ENCODE peak calls at places on chromosomes 7 and 10, in ten cellular contexts. One of them, this sample, is unnamed.

GRCh38 chr10:49282306-49282705 is 16.7 kb upstream of the C10orf71 start:
- DNase-seq in astrocyte: no peak
- DNase-seq in CD4-positive, alpha-beta T cell: no peak
- DNase-seq in Panc1: no peak
- DNase-seq in body of pancreas: no peak
- DNase-seq in RWPE1: no peak
- DNase-seq in tibial nerve: no peak
- DNase-seq in neural progenitor cell: no peak
- DNase-seq in ovary: no peak
- DNase-seq in caudate nucleus: no peak
- DNase-seq in this sample: no peak

GRCh38 chr10:58576736-58577366 is 64.2 kb downstream of the BICC1 start:
- DNase-seq in astrocyte: no peak
- DNase-seq in RWPE1: no peak
- DNase-seq in tibial nerve: no peak
- DNase-seq in ovary: no peak
- DNase-seq in CD4-positive, alpha-beta T cell: no peak
- DNase-seq in neural progenitor cell: no peak
- DNase-seq in Panc1: no peak
- DNase-seq in caudate nucleus: no peak
- DNase-seq in body of pancreas: no peak
- DNase-seq in this sample: no peak

GRCh38 chr7:116616555-116617059 is 55.4 kb upstream of the MET start:
- DNase-seq in ovary: no peak
- DNase-seq in Panc1: no peak
- DNase-seq in RWPE1: no peak
- DNase-seq in tibial nerve: no peak
- DNase-seq in caudate nucleus: no peak
- DNase-seq in neural progenitor cell: no peak
- DNase-seq in astrocyte: peak; percentile 67
- DNase-seq in body of pancreas: no peak
- DNase-seq in CD4-positive, alpha-beta T cell: no peak
- DNase-seq in this sample: no peak

GRCh38 chr10:80660266-80660665 is 122.6 kb downstream of the SH2D4B start:
- DNase-seq in Panc1: no peak
- DNase-seq in CD4-positive, alpha-beta T cell: no peak
- DNase-seq in RWPE1: no peak
- DNase-seq in caudate nucleus: no peak
- DNase-seq in tibial nerve: no peak
- DNase-seq in astrocyte: no peak
- DNase-seq in neural progenitor cell: no peak
- DNase-seq in ovary: no peak
- DNase-seq in body of pancreas: no peak
- DNase-seq in this sample: no peak

GRCh38 chr10:12418000-12418399 is 68.7 kb downstream of the CAMK1D start:
- DNase-seq in body of pancreas: no peak
- DNase-seq in caudate nucleus: no peak
- DNase-seq in ovary: no peak
- DNase-seq in astrocyte: peak; percentile 68
- DNase-seq in tibial nerve: peak; percentile 81
- DNase-seq in neural progenitor cell: no peak
- DNase-seq in RWPE1: no peak
- DNase-seq in Panc1: no peak
- DNase-seq in CD4-positive, alpha-beta T cell: no peak
- DNase-seq in this sample: peak; percentile 63

GRCh38 chr7:3673524-3673923 is 372.5 kb downstream of the SDK1 start:
- DNase-seq in caudate nucleus: no peak
- DNase-seq in RWPE1: peak; percentile 15
- DNase-seq in body of pancreas: peak; percentile 77
- DNase-seq in Panc1: no peak
- DNase-seq in tibial nerve: no peak
- DNase-seq in astrocyte: no peak
- DNase-seq in neural progenitor cell: peak; percentile 72
- DNase-seq in CD4-positive, alpha-beta T cell: peak; percentile 33
- DNase-seq in ovary: no peak
- DNase-seq in this sample: no peak

GRCh38 chr7:4769753-4770152 is 5.7 kb upstream of the AP5Z1 start:
- DNase-seq in astrocyte: peak; percentile 29
- DNase-seq in RWPE1: no peak
- DNase-seq in neural progenitor cell: no peak
- DNase-seq in CD4-positive, alpha-beta T cell: no peak
- DNase-seq in body of pancreas: no peak
- DNase-seq in caudate nucleus: no peak
- DNase-seq in tibial nerve: no peak
- DNase-seq in ovary: no peak
- DNase-seq in Panc1: no peak
- DNase-seq in this sample: peak; percentile 6

GRCh38 chr10:102645388-102645740 is 1.1 kb downstream of the TRIM8 start:
- DNase-seq in Panc1: peak; percentile 43
- DNase-seq in caudate nucleus: peak; percentile 78
- DNase-seq in ovary: peak; percentile 71
- DNase-seq in tibial nerve: peak; percentile 74
- DNase-seq in CD4-positive, alpha-beta T cell: peak; percentile 47
- DNase-seq in body of pancreas: peak; percentile 91
- DNase-seq in astrocyte: peak; percentile 58
- DNase-seq in RWPE1: no peak
- DNase-seq in neural progenitor cell: no peak
- DNase-seq in this sample: peak; percentile 88

GRCh38 chr10:50988792-50989191 is 85.5 kb upstream of the PRKG1 start:
- DNase-seq in CD4-positive, alpha-beta T cell: no peak
- DNase-seq in ovary: no peak
- DNase-seq in caudate nucleus: no peak
- DNase-seq in body of pancreas: no peak
- DNase-seq in Panc1: no peak
- DNase-seq in neural progenitor cell: no peak
- DNase-seq in RWPE1: no peak
- DNase-seq in astrocyte: no peak
- DNase-seq in tibial nerve: no peak
- DNase-seq in this sample: no peak

GRCh38 chr7:140045697-140046096 is 17.1 kb downstream of the PARP12 start:
- DNase-seq in tibial nerve: no peak
- DNase-seq in body of pancreas: no peak
- DNase-seq in ovary: no peak
- DNase-seq in CD4-positive, alpha-beta T cell: no peak
- DNase-seq in astrocyte: no peak
- DNase-seq in RWPE1: no peak
- DNase-seq in caudate nucleus: no peak
- DNase-seq in neural progenitor cell: no peak
- DNase-seq in Panc1: no peak
- DNase-seq in this sample: no peak

GRCh38 chr7:46383605-46384004 is 462.5 kb upstream of the IGFBP3 start:
- DNase-seq in tibial nerve: no peak
- DNase-seq in ovary: no peak
- DNase-seq in RWPE1: peak; percentile 57
- DNase-seq in caudate nucleus: no peak
- DNase-seq in CD4-positive, alpha-beta T cell: no peak
- DNase-seq in neural progenitor cell: no peak
- DNase-seq in Panc1: no peak
- DNase-seq in astrocyte: peak; percentile 71
- DNase-seq in body of pancreas: no peak
- DNase-seq in this sample: no peak

GRCh38 chr10:98134117-98134430 is 383 bp upstream of the R3HCC1L start:
- DNase-seq in tibial nerve: peak; percentile 6
- DNase-seq in caudate nucleus: no peak
- DNase-seq in neural progenitor cell: no peak
- DNase-seq in RWPE1: no peak
- DNase-seq in body of pancreas: no peak
- DNase-seq in astrocyte: no peak
- DNase-seq in Panc1: no peak
- DNase-seq in ovary: no peak
- DNase-seq in CD4-positive, alpha-beta T cell: no peak
- DNase-seq in this sample: no peak

GRCh38 chr10:97109562-97109961 is 76.2 kb downstream of the SLIT1 start:
- DNase-seq in astrocyte: no peak
- DNase-seq in tibial nerve: no peak
- DNase-seq in body of pancreas: peak; percentile 13
- DNase-seq in Panc1: no peak
- DNase-seq in RWPE1: no peak
- DNase-seq in ovary: no peak
- DNase-seq in caudate nucleus: no peak
- DNase-seq in neural progenitor cell: no peak
- DNase-seq in CD4-positive, alpha-beta T cell: no peak
- DNase-seq in this sample: no peak

DNA sequence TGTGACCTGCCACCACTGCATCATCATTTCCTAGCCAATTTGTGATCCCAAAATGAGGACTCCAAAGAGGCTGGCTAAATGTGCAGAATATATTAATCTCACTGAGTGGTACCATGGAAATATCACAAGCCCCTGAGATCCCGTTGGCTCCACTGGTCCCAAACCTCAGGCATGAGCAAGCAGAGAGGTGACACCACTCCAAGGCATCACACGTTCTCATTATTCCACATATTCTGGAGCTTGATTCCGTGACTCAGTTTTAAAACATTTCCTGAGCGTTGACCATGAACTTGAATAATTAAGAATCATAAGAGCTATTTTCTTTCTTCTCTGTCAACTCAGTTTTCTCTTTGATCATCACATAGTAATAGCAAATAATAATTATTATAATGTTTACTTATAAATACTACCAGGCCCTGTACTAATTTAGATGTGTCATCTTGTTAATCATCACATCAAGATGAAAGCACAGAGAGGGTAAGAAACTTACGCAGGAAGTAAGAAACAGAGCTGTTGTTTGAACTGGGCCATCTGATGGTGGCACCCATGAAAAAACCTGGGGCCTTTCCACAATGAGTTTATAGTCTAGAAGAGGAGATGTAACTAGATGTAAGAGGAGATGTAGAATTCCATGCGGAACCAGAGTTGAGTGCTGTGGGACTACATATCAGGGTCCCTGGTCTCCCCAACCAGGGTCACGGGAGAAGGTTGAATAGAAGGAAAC is 3.5 kb downstream of the APBB1IP start:
- DNase-seq in astrocyte: peak; percentile 77
- DNase-seq in caudate nucleus: no peak
- DNase-seq in CD4-positive, alpha-beta T cell: no peak
- DNase-seq in Panc1: no peak
- DNase-seq in tibial nerve: no peak
- DNase-seq in neural progenitor cell: no peak
- DNase-seq in body of pancreas: no peak
- DNase-seq in ovary: no peak
- DNase-seq in RWPE1: no peak
- DNase-seq in this sample: no peak
- H3K27ac ChIP-seq in astrocyte: peak overlapping the region; percentile 52
- H3K27ac ChIP-seq in caudate nucleus: no peak overlapping the region
- H3K27ac ChIP-seq in CD4-positive, alpha-beta T cell: peak overlapping the region; percentile 66
- H3K27ac ChIP-seq in Panc1: no peak overlapping the region
- H3K27ac ChIP-seq in tibial nerve: no peak overlapping the region
- H3K27ac ChIP-seq in neural progenitor cell: no peak overlapping the region
- H3K27ac ChIP-seq in body of pancreas: no peak overlapping the region
- H3K27ac ChIP-seq in ovary: no peak overlapping the region
- H3K27ac ChIP-seq in RWPE1: no peak overlapping the region
- H3K27ac ChIP-seq in this sample: no peak overlapping the region

DNA sequence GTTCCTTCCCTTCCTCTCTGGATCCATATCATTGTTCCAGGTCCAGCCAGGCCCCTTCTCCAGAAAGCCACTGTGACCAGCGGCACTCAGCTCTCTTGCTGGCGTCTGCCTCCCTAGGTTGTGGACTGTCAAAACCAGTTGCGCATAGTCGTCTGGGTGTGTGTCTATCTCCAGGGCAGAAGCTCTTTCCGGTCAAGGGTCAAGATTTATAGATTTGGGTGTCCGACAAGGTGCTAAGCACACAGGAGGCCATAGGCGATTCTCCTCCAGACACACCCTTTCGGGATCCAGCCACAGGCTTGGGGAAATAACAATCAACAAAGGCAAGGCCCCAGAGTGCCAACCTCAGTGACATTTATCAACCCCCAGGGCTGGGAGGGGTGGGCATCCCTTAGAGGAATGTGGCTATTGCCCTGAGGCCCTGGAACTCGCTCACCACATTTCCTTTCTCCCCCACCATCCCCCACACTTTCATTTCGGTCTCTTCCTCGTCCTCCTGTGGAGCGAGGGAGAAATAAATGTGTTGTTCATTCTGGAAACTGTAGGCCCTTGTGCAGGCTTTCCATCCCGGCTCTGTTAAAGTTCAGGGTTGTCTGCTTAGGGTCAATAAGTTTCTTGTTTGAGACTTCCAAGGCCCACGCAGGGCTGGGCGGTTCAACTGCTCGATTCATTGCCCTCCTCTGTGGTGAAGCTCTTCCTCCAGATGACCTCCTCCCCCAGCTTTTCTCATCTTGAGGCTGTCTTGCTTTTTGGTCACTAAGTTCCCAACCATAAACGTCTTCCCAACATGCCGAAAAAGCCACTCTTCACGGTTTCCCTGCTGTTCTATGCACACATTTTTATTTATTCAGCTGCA is 57.9 kb downstream of the AFAP1L2 start:
- DNase-seq in neural progenitor cell: no peak
- DNase-seq in Panc1: no peak
- DNase-seq in ovary: peak; percentile 61
- DNase-seq in tibial nerve: no peak
- DNase-seq in RWPE1: no peak
- DNase-seq in CD4-positive, alpha-beta T cell: no peak
- DNase-seq in caudate nucleus: no peak
- DNase-seq in body of pancreas: no peak
- DNase-seq in astrocyte: no peak
- DNase-seq in this sample: no peak
- H3K27ac ChIP-seq in neural progenitor cell: no peak overlapping the region
- H3K27ac ChIP-seq in Panc1: peak overlapping the region; percentile 25
- H3K27ac ChIP-seq in ovary: peak overlapping the region; percentile 37
- H3K27ac ChIP-seq in tibial nerve: peak overlapping the region; percentile 52
- H3K27ac ChIP-seq in RWPE1: no peak overlapping the region
- H3K27ac ChIP-seq in CD4-positive, alpha-beta T cell: no peak overlapping the region
- H3K27ac ChIP-seq in caudate nucleus: no peak overlapping the region
- H3K27ac ChIP-seq in body of pancreas: no peak overlapping the region
- H3K27ac ChIP-seq in astrocyte: no peak overlapping the region
- H3K27ac ChIP-seq in this sample: no peak overlapping the region

GRCh38 chr10:4772202-4772570 is 53.8 kb upstream of the AKR1E2 start:
- DNase-seq in neural progenitor cell: no peak
- DNase-seq in ovary: no peak
- DNase-seq in tibial nerve: no peak
- DNase-seq in body of pancreas: no peak
- DNase-seq in RWPE1: no peak
- DNase-seq in CD4-positive, alpha-beta T cell: no peak
- DNase-seq in caudate nucleus: no peak
- DNase-seq in astrocyte: no peak
- DNase-seq in Panc1: no peak
- DNase-seq in this sample: no peak
- H3K27ac ChIP-seq in neural progenitor cell: no peak overlapping the region
- H3K27ac ChIP-seq in ovary: no peak overlapping the region
- H3K27ac ChIP-seq in tibial nerve: no peak overlapping the region
- H3K27ac ChIP-seq in body of pancreas: no peak overlapping the region
- H3K27ac ChIP-seq in RWPE1: no peak overlapping the region
- H3K27ac ChIP-seq in CD4-positive, alpha-beta T cell: no peak overlapping the region
- H3K27ac ChIP-seq in caudate nucleus: no peak overlapping the region
- H3K27ac ChIP-seq in astrocyte: peak overlapping the region; percentile 99
- H3K27ac ChIP-seq in Panc1: peak overlapping the region; percentile 90
- H3K27ac ChIP-seq in this sample: no peak overlapping the region

DNA sequence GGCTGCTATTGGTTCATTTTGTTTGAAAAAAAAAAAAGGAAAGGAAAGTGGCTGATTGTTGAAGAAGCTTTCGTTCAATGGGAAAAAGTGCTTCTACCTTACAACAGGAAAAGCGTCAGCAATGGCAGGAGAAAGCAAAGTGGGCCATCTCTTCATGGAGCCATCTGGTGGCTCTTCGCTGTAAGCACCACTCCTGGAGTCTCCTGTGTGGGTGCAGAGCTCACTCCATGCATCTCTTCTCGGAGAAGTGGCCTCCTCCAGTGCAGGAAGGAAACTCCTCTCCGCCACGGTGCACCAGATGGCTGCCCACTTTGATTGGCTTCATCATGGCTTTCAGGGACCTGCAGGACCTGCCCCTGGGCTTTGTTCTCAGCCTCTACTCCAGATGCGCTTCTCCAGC is 250.9 kb downstream of the PTEN start:
- DNase-seq in caudate nucleus: no peak
- DNase-seq in astrocyte: no peak
- DNase-seq in ovary: no peak
- DNase-seq in RWPE1: peak; percentile 51
- DNase-seq in Panc1: peak; percentile 42
- DNase-seq in CD4-positive, alpha-beta T cell: no peak
- DNase-seq in body of pancreas: peak; percentile 77
- DNase-seq in tibial nerve: no peak
- DNase-seq in neural progenitor cell: peak; percentile 45
- DNase-seq in this sample: peak; percentile 60
- H3K27ac ChIP-seq in caudate nucleus: no peak overlapping the region
- H3K27ac ChIP-seq in astrocyte: no peak overlapping the region
- H3K27ac ChIP-seq in ovary: no peak overlapping the region
- H3K27ac ChIP-seq in RWPE1: no peak overlapping the region
- H3K27ac ChIP-seq in Panc1: no peak overlapping the region
- H3K27ac ChIP-seq in CD4-positive, alpha-beta T cell: no peak overlapping the region
- H3K27ac ChIP-seq in body of pancreas: no peak overlapping the region
- H3K27ac ChIP-seq in tibial nerve: no peak overlapping the region
- H3K27ac ChIP-seq in neural progenitor cell: no peak overlapping the region
- H3K27ac ChIP-seq in this sample: no peak overlapping the region

This sample was measured in heart left ventricle.